ENCODE peak calls at places on chromosomes 16 and 17, in five cellular contexts. B is right cardiac atrium, M is psoas muscle, S is astrocyte of the spinal cord, L is colonic mucosa. K is an unnamed sample.

GRCh38 chr16:51937771-51938170 is 609.2 kb downstream of the TOX3 start:
- DNase-seq in L (no peak), S (peak), M (no peak), B (no peak), K (no peak)

GRCh38 chr17:1108810-1109605 is 70.8 kb downstream of the ABR start:
- DNase-seq in B (peak), L (peak), M (peak), S (peak), K (no peak)

GRCh38 chr16:86946396-86946795 is 368.0 kb downstream of the FOXL1 start:
- DNase-seq in S (peak), B (no peak), L (no peak), M (peak), K (no peak)

GRCh38 chr16:81710596-81710995 is 68.5 kb upstream of the PLCG2 start:
- DNase-seq in S (no peak), B (no peak), L (no peak), M (no peak), K (no peak)

GRCh38 chr17:77200711-77201110 is 59.9 kb downstream of the SEC14L1 start:
- DNase-seq in S (no peak), B (no peak), M (peak), L (no peak), K (no peak)

GRCh38 chr17:44014437-44015172 is at the start of gene TMEM101:
- DNase-seq in M (peak), S (peak), L (peak), B (peak), K (no peak)

GRCh38 chr17:8955560-8955959 is 9.9 kb downstream of the PIK3R5 start:
- DNase-seq in B (no peak), L (no peak), M (no peak), S (no peak), K (no peak)

GRCh38 chr16:54817432-54817831 is 113.2 kb upstream of the IRX5 start:
- DNase-seq in B (no peak), S (peak), L (no peak), M (no peak), K (no peak)

GRCh38 chr17:51667722-51668083 is 407.4 kb downstream of the UTP18 start:
- DNase-seq in B (no peak), L (no peak), M (no peak), S (no peak), K (no peak)

GRCh38 chr16:48112603-48113400 is 43.0 kb downstream of the ABCC12 start:
- DNase-seq in M (no peak), S (no peak), B (no peak), L (no peak), K (no peak)

GRCh38 chr16:84538441-84538840 is 34.0 kb upstream of the MEAK7 start:
- DNase-seq in B (no peak), S (peak), M (no peak), L (no peak), K (no peak)

GRCh38 chr16:56288019-56288418 is 96.7 kb downstream of the GNAO1 start:
- DNase-seq in L (no peak), M (no peak), B (no peak), S (no peak), K (no peak)

GRCh38 chr17:20944014-20944905 is 98.6 kb downstream of the USP22 start:
- DNase-seq in S (no peak), L (peak), M (no peak), B (no peak), K (peak)

GRCh38 chr16:81556715-81557284 is 112.2 kb downstream of the CMIP start:
- DNase-seq in S (no peak), M (no peak), B (no peak), L (no peak), K (no peak)

GRCh38 chr16:70657956-70658355 is 11.6 kb downstream of the IL34 start:
- DNase-seq in L (no peak), S (no peak), M (no peak), B (no peak), K (no peak)

GRCh38 chr17:27609606-27610303 is 21.2 kb upstream of the LGALS9 start:
- DNase-seq in M (no peak), L (peak), S (peak), B (peak), K (peak)

GRCh38 chr17:50266384-50267073 is 7.7 kb upstream of the TMEM92 start:
- DNase-seq in S (peak), B (peak), L (peak), M (no peak), K (no peak)

GRCh38 chr17:57524790-57525543 is 220.1 kb downstream of the CCDC182 start:
- DNase-seq in B (no peak), M (no peak), S (no peak), L (no peak), K (no peak)

GRCh38 chr17:57521606-57522435 is 223.3 kb downstream of the CCDC182 start:
- DNase-seq in M (no peak), B (no peak), S (no peak), L (no peak), K (no peak)

GRCh38 chr17:57522436-57523005 is 222.6 kb downstream of the CCDC182 start:
- DNase-seq in M (no peak), S (no peak), L (no peak), B (no peak), K (no peak)

GRCh38 chr17:57527437-57528083 is 217.5 kb downstream of the CCDC182 start:
- DNase-seq in B (no peak), L (no peak), S (no peak), M (no peak), K (no peak)

DNA sequence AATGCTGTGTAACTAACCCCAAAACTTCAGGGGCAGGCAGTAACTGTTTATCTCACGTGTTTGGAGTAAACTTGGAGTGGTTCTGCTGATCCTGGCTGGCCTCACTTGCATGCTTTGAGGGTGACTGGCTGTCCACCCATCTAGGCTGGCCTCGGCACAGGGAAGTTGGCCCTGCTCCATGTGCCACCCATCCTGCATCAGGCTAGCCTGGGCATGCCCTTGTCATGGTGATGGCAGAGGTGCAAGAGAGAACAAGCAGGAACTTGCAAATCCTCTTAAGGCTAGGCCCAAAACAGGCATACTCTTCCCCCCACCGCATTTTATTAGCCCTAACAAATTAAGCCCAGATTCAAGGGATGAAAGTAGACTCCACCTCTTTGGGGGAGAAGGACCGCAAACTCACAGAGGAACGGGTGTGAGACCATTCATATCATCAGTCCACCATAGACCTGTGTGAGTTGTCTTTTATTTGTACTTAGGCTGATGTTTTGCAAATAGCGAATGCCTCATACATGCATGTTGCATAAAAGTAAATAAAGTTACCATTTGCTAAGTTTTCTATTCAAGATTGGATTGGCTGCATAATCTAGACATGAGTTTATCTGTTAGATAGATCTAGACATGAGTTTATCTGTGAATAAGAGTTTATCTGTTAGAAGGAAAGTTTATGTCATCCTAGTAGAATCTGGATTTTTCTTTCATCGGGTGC is 221.0 kb downstream of the CCDC182 start:
- DNase-seq in M (peak), B (peak), L (peak), S (peak), K (no peak)
- H3K4me3 ChIP-seq in M (peak), B (no peak), L (no peak), S (no peak), K (no peak)

GRCh38 chr16:25013049-25013448 is 2.1 kb downstream of the ARHGAP17 start:
- DNase-seq in S (no peak), L (no peak), B (no peak), M (no peak), K (no peak)
- H3K4me3 ChIP-seq in S (no peak), L (peak), B (no peak), M (peak), K (no peak)

DNA sequence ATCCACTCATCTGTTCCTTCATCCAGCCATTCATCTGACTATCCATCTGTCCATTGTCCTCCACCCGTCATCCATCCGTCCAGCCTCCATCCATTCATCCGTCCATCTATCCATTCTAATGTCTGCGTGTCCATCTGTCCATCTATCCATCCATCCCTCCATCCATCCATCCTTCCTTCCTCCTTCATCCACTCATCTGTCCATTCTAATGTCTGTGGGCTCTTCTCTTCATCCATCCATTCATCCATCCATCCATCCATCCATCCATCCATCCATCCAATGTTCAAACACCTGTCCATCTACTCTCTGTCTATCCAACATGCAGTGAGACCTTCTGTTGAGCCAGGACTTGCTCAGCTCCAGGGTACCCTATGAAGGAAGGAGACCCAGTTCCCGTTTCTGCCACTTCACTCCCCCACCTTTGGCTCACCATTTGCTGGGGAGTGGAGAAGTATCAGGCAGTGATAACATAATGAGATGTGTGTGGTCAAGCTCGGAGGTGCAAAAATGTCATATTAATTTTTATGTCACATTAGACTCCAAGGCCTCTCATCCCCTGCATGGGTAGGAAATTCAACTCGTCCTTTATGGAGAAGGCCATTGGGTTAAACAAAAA is 36.5 kb upstream of the ADGRG1 start:
- DNase-seq in L (no peak), B (no peak), M (no peak), S (no peak), K (no peak)
- H3K4me3 ChIP-seq in L (no peak), B (no peak), M (no peak), S (no peak), K (no peak)

DNA sequence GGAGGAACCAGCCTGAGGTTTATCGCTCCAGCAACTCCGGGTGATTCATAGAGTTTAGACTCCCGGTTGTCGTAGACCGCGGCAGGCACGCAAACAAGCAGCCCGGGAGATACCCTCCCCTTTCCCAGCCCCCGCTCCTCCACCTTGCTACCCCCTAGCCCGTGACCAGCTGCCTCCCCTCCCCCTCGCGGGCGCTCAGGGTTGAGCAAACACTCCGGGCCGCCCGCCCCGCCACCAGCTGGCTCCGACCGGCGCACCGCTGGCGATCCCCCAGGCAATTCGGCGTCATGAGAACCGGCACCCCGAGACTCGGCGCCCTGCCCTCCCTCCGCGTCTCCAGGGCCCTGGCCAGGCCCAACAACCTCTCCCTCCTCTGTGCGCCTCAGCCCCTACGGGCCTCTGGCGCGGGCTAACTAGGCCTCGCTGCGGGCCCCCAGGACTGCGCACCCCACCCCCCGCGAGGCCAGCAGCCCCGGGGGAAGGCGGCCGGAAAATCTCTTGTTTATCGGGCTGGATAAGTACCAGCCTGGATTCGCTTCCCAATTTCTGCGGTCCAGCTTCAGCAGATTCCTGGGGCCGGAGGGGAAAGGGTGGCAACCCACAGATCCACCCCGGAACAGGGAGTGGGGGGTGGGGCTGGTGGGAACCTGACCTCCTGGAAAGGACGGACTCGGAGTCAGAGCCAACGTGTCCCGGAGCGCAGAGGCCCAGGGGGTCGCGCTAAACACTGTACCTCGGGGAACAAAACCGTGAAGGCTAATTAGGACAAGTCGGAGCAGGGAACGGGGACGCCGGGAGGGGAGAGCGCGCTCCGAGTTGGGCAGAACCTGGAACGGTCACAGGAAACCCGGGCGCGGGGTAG is 951 bp upstream of the GPRC5C start:
- DNase-seq in S (peak), L (peak), M (peak), B (peak), K (no peak)
- H3K4me3 ChIP-seq in S (no peak), L (peak), M (peak), B (peak), K (peak)

DNA sequence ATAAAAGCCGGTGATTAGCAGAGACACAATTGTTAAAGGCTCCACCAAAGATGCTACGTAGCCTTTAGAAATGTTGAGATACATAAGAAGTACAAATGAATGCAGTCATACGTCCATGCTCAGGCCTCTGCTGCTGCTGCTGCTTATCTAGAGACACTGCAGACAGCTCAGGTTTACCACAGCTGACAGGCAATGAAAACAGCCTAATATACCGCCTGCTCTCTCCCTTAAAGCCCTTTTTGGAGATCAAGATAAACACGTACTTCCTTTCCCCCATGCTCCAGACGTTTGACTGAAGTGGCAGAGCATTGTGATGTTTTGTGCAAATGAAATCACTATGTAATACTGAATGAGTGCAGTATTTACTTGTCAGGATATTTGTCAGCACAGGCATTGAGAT is 185.3 kb downstream of the AATF start:
- DNase-seq in S (no peak), L (no peak), M (no peak), B (no peak), K (no peak)
- H3K4me3 ChIP-seq in S (no peak), L (no peak), M (no peak), B (no peak), K (no peak)

GRCh38 chr16:46753015-46753414 is 4.9 kb upstream of the MYLK3 start:
- DNase-seq in L (no peak), S (no peak), M (no peak), B (no peak), K (no peak)

GRCh38 chr16:46756772-46757171 is 8.6 kb upstream of the MYLK3 start:
- DNase-seq in S (no peak), M (no peak), B (no peak), L (no peak), K (no peak)

GRCh38 chr16:46759309-46759708 is 11.2 kb upstream of the MYLK3 start:
- DNase-seq in B (no peak), S (no peak), L (no peak), M (no peak), K (no peak)

GRCh38 chr16:46762583-46762982 is 14.4 kb upstream of the MYLK3 start:
- DNase-seq in B (no peak), L (no peak), S (no peak), M (no peak), K (no peak)

GRCh38 chr16:46757339-46758050 is 9.4 kb upstream of the MYLK3 start:
- DNase-seq in B (peak), L (no peak), S (no peak), M (peak), K (no peak)
- H3K4me3 ChIP-seq in B (no peak), L (no peak), S (no peak), M (peak), K (no peak)

GRCh38 chr16:2803545-2804195 is 5.4 kb downstream of the PRSS41 start:
- DNase-seq in B (no peak), M (no peak), L (no peak), S (no peak), K (no peak)
- H3K4me3 ChIP-seq in B (no peak), M (no peak), L (no peak), S (no peak), K (no peak)

GRCh38 chr16:26078971-26079370 is 387.2 kb downstream of the HS3ST4 start:
- DNase-seq in L (no peak), M (no peak), S (no peak), B (no peak), K (no peak)
- H3K4me3 ChIP-seq in L (no peak), M (no peak), S (no peak), B (no peak), K (no peak)

GRCh38 chr16:89798832-89799370 is 17.5 kb downstream of the FANCA start:
- DNase-seq in B (peak), L (no peak), M (no peak), S (no peak), K (no peak)

GRCh38 chr16:89801800-89802199 is 14.6 kb downstream of the FANCA start:
- DNase-seq in B (no peak), L (no peak), S (no peak), M (no peak), K (no peak)

GRCh38 chr16:89795676-89796075 is 20.8 kb downstream of the FANCA start:
- DNase-seq in L (no peak), B (no peak), S (no peak), M (peak), K (no peak)

GRCh38 chr16:89796104-89796503 is 20.3 kb downstream of the FANCA start:
- DNase-seq in L (no peak), B (peak), M (no peak), S (no peak), K (no peak)

GRCh38 chr16:89798126-89798525 is 18.3 kb downstream of the FANCA start:
- DNase-seq in M (no peak), B (no peak), L (no peak), S (no peak), K (no peak)
- H3K4me3 ChIP-seq in M (no peak), B (no peak), L (no peak), S (no peak), K (no peak)